ENCODE peak calls at places on chromosome X, in nine cellular contexts. U, A, R, N, J, K, X, Z and Q are unnamed samples.

GRCh38 chrX:100208076-100208475 is 202.0 kb downstream of the PCDH19 start:
- DNase-seq in U (no peak), A (no peak), R (no peak), N (no peak), J (no peak), K (peak), X (no peak), Z (no peak), Q (no peak)

GRCh38 chrX:15202458-15203177 is 67.3 kb downstream of the ASB9 start:
- DNase-seq in U (no peak), A (no peak), R (no peak), N (no peak), J (no peak), K (no peak), X (no peak), Z (no peak), Q (no peak)

GRCh38 chrX:68842781-68843581 is 14.2 kb downstream of the EFNB1 start:
- DNase-seq in U (no peak), A (no peak), R (no peak), N (no peak), J (peak), K (no peak), X (no peak), Z (no peak), Q (no peak)

GRCh38 chrX:18676470-18676869 is 4.6 kb upstream of the RS1 start:
- DNase-seq in U (peak), A (no peak), R (no peak), N (no peak), J (no peak), K (peak), X (no peak), Z (no peak), Q (no peak)

GRCh38 chrX:40863671-40864070 is 128.3 kb upstream of the MED14 start:
- DNase-seq in U (no peak), A (no peak), R (no peak), N (no peak), J (no peak), K (no peak), X (no peak), Z (no peak), Q (no peak)

GRCh38 chrX:128012015-128012414 is 40.2 kb downstream of the ACTRT1 start:
- DNase-seq in U (no peak), A (no peak), R (no peak), N (no peak), J (no peak), K (no peak), X (no peak), Z (no peak), Q (no peak)

GRCh38 chrX:53584891-53585290 is 101.6 kb downstream of the HUWE1 start:
- DNase-seq in U (no peak), A (no peak), R (no peak), N (no peak), J (no peak), K (no peak), X (no peak), Z (no peak), Q (no peak)

GRCh38 chrX:38896724-38897298 is 95.6 kb downstream of the MID1IP1 start:
- DNase-seq in U (no peak), A (no peak), R (no peak), N (no peak), J (no peak), K (no peak), X (no peak), Z (no peak), Q (no peak)

GRCh38 chrX:44731160-44731559 is 112.7 kb upstream of the DUSP21 start:
- DNase-seq in U (peak), A (no peak), R (no peak), N (no peak), J (no peak), K (no peak), X (no peak), Z (no peak), Q (no peak)

GRCh38 chrX:49922291-49923241 is at the start of gene CLCN5:
- DNase-seq in U (peak), A (peak), R (peak), N (peak), J (peak), K (peak), X (peak), Z (peak), Q (peak)

GRCh38 chrX:21840199-21840557 is 761 bp downstream of the MBTPS2 start:
- DNase-seq in U (no peak), A (no peak), R (no peak), N (no peak), J (peak), K (no peak), X (peak), Z (peak), Q (no peak)

GRCh38 chrX:68726366-68726765 is 78.9 kb downstream of the STARD8 start:
- DNase-seq in U (no peak), A (no peak), R (no peak), N (no peak), J (no peak), K (no peak), X (no peak), Z (no peak), Q (no peak)

GRCh38 chrX:22135994-22136684 is 104.0 kb downstream of the PHEX start:
- DNase-seq in U (peak), A (no peak), R (no peak), N (no peak), J (peak), K (peak), X (peak), Z (peak), Q (no peak)

GRCh38 chrX:30308263-30309138 is 689 bp downstream of the NR0B1 start:
- DNase-seq in U (peak), A (no peak), R (no peak), N (no peak), J (peak), K (peak), X (peak), Z (no peak), Q (peak)

GRCh38 chrX:130566028-130566683 is 164.4 kb downstream of the RBMX2 start:
- DNase-seq in U (no peak), A (no peak), R (no peak), N (no peak), J (no peak), K (no peak), X (no peak), Z (no peak), Q (no peak)

GRCh38 chrX:145727476-145727875 is 90.2 kb upstream of the SLITRK2 start:
- DNase-seq in U (no peak), A (no peak), R (no peak), N (no peak), J (no peak), K (no peak), X (no peak), Z (no peak), Q (no peak)

GRCh38 chrX:68079961-68080360 is 353.3 kb downstream of the OPHN1 start:
- DNase-seq in U (no peak), A (no peak), R (no peak), N (no peak), J (no peak), K (no peak), X (no peak), Z (no peak), Q (no peak)